ENCODE peak calls at places on chromosomes 13 and 19, in four cellular contexts. One of them, this sample, is unnamed.

GRCh38 chr19:14149509-14149994 is 13.2 kb upstream of the ASF1B start:
- DNase-seq in HCT116: no peak
- DNase-seq in HepG2: no peak
- DNase-seq in K562: no peak
- DNase-seq in this sample: no peak

GRCh38 chr19:52343548-52343947 is 7.5 kb downstream of the ZNF610 start:
- DNase-seq in HCT116: peak
- DNase-seq in HepG2: peak
- DNase-seq in K562: peak
- DNase-seq in this sample: no peak

GRCh38 chr19:3075605-3076431 is 13.5 kb upstream of the TLE5 start:
- DNase-seq in K562: peak
- DNase-seq in HepG2: no peak
- DNase-seq in HCT116: no peak
- DNase-seq in this sample: no peak

GRCh38 chr19:8209111-8209964 is at the start of gene CERS4:
- DNase-seq in HCT116: no peak
- DNase-seq in K562: peak
- DNase-seq in HepG2: peak
- DNase-seq in this sample: no peak

GRCh38 chr13:35923347-35923746 is 207.8 kb downstream of the DCLK1 start:
- DNase-seq in K562: no peak
- DNase-seq in HepG2: no peak
- DNase-seq in HCT116: peak
- DNase-seq in this sample: no peak

GRCh38 chr19:33470686-33471085 is 50.9 kb downstream of the PEPD start:
- DNase-seq in HepG2: no peak
- DNase-seq in HCT116: no peak
- DNase-seq in K562: no peak
- DNase-seq in this sample: no peak

GRCh38 chr13:84951128-84951527 is 848.1 kb downstream of the SLITRK6 start:
- DNase-seq in HCT116: no peak
- DNase-seq in K562: no peak
- DNase-seq in HepG2: no peak
- DNase-seq in this sample: no peak

GRCh38 chr13:99057310-99057975 is 79.6 kb upstream of the DOCK9 start:
- DNase-seq in K562: no peak
- DNase-seq in HCT116: no peak
- DNase-seq in HepG2: no peak
- DNase-seq in this sample: no peak

GRCh38 chr13:53137777-53138176 is 109.2 kb downstream of the OLFM4 start:
- DNase-seq in HCT116: no peak
- DNase-seq in HepG2: no peak
- DNase-seq in K562: no peak
- DNase-seq in this sample: no peak

DNA sequence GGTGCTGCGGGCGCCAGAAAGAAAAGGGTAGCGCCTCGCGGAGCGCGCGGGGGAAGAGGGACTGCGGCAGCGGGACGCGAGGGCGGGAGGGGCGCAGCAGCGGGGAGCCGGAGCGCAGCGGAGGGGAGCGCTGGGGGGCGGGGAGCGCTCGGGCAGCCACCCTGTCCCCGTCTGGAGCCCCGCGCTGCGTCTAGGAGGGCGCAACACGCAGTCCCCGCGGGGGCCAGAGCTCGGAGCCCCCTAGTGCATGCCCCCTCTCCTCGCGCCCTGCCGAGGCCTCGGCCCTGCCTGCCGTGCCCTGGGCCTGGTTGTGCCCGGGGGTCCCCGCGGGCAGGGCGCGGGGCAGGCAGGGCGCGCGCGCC is 37.9 kb downstream of the SOX1 start:
- DNase-seq in HepG2: no peak
- DNase-seq in HCT116: no peak
- DNase-seq in K562: no peak
- DNase-seq in this sample: no peak
- H3K4me3 ChIP-seq in HepG2: no peak
- H3K4me3 ChIP-seq in HCT116: no peak
- H3K4me3 ChIP-seq in K562: no peak
- H3K4me3 ChIP-seq in this sample: no peak

GRCh38 chr13:43046259-43046658 is 22.9 kb downstream of the DNAJC15 start:
- DNase-seq in HCT116: no peak
- DNase-seq in HepG2: no peak
- DNase-seq in K562: no peak
- DNase-seq in this sample: no peak
- TF ChIP-seq TCF7L2 in HCT116: no peak
- TF ChIP-seq TCF7L2 in HepG2: no peak
- TF ChIP-seq TCF7L2 in K562: no peak
- TF ChIP-seq TCF7L2 in this sample: no peak

GRCh38 chr13:114015608-114016295 is 41.9 kb upstream of the C13orf46 start:
- DNase-seq in HepG2: no peak
- DNase-seq in K562: no peak
- DNase-seq in HCT116: no peak
- DNase-seq in this sample: no peak
- TF ChIP-seq POLR2AphosphoS5 in HepG2: no peak
- TF ChIP-seq POLR2AphosphoS5 in K562: no peak
- TF ChIP-seq POLR2AphosphoS5 in HCT116: no peak
- TF ChIP-seq POLR2AphosphoS5 in this sample: no peak

DNA sequence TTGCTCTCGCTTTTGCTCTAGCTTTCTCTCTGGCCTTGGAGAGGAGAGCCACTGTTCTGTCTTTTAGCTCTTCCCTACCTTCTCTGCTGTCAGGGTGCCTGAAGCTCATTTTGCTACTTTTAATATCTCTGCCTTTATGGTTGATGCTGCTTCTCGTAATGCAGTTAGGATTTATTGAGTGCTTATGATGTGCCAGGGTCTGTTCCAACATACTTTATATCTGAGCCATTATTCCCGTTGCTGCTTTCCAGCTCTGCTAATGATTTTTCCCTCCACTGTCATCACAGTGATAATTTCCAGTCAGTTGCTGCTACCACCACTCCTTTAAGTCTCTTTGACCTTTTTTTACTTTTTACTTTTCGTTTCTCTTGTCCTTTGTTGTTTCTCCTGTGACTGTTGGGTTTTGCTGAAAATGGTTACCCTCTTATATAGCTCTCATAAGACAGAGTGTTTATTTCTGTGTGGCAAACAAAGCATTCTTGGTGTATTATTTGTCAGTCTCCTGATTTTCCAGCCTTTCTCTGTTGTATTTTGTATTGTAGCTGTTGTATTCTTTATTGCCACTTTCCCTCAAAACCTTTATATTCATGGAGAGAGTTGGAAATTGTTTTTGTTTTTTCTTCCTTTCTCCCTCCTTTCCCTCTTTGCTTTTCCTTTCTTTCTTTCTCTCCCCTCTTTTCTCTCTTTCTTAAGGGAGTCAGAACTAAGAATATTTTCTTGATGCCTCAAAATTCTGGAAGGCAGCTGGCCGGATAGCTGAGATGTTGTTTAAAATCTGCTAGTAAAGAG is 37.4 kb downstream of the COG6 start:
- DNase-seq in HepG2: no peak
- DNase-seq in HCT116: no peak
- DNase-seq in K562: no peak
- DNase-seq in this sample: no peak
- H3K4me3 ChIP-seq in HepG2: no peak
- H3K4me3 ChIP-seq in HCT116: no peak
- H3K4me3 ChIP-seq in K562: no peak
- H3K4me3 ChIP-seq in this sample: no peak

DNA sequence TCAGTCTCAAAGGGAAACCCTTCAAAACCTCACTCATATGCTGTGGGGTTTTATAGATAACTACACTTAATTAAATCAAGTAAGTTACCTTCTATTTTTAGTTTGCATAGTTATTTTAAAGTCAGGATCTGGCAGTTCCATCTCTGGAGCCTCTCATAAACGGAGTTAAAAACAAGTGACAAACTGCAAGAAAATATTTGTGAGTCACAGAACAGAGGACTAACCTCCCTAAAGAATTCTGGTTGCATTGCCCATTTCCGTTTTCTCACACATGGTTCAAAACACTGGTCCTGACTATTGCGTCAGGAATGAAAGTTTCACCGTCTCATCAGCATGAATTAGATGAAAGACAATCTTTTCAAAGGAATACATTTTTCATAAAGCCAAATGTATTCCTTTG is 10.6 kb downstream of the RXFP2 start:
- DNase-seq in HepG2: no peak
- DNase-seq in K562: no peak
- DNase-seq in HCT116: no peak
- DNase-seq in this sample: no peak
- TF ChIP-seq TCF7L2 in HepG2: no peak
- TF ChIP-seq TCF7L2 in K562: no peak
- TF ChIP-seq TCF7L2 in HCT116: no peak
- TF ChIP-seq TCF7L2 in this sample: no peak

DNA sequence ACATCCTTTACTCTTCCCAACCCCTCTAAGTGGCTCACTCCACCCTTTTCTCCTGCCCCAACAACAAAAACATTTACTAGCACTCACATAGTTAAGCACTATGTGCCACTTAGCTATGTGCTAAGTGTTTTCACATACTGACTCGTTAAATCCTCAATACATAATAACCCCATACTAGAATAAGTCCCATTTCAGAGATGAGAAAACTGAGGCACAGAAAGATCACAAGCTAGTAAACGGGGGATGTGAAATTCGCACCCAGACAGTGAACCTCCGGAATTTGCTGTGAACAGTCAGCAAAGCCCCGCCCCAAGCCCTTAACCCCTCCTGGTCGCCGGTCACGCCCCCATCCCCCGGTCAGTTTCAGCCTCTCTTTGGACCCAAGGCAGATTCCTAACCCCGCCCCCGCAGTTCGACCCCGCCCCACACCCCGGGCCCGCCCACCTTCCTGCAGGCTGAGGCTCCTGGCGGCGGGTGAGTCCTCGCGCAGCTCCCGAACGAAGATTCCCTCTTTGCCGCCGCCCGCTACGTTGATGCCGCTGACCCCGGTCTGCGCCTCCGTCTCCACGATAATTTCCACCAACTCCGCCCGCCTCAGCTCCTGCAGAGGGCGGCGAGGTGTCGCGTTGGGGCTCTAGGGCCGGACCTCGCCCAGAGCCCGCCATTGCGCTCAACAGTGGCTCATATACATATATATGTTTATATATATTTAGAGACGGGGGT is 9.8 kb downstream of the PRX start:
- DNase-seq in HepG2: peak
- DNase-seq in HCT116: peak
- DNase-seq in K562: peak
- DNase-seq in this sample: no peak
- TF ChIP-seq POLR2AphosphoS5 in HepG2: no peak
- TF ChIP-seq POLR2AphosphoS5 in HCT116: peak
- TF ChIP-seq POLR2AphosphoS5 in K562: no peak
- TF ChIP-seq POLR2AphosphoS5 in this sample: peak

GRCh38 chr19:31347356-31347755 is 1.9 kb downstream of the TSHZ3 start:
- DNase-seq in HepG2: no peak
- DNase-seq in HCT116: no peak
- DNase-seq in K562: no peak
- DNase-seq in this sample: no peak
- H3K4me3 ChIP-seq in HepG2: no peak
- H3K4me3 ChIP-seq in HCT116: no peak
- H3K4me3 ChIP-seq in K562: no peak
- H3K4me3 ChIP-seq in this sample: no peak

GRCh38 chr13:44413095-44413494 is 39.5 kb downstream of the SERP2 start:
- DNase-seq in HepG2: no peak
- DNase-seq in HCT116: no peak
- DNase-seq in K562: no peak
- DNase-seq in this sample: no peak
- TF ChIP-seq TCF7L2 in HepG2: no peak
- TF ChIP-seq TCF7L2 in HCT116: no peak
- TF ChIP-seq TCF7L2 in K562: no peak
- TF ChIP-seq TCF7L2 in this sample: no peak

DNA sequence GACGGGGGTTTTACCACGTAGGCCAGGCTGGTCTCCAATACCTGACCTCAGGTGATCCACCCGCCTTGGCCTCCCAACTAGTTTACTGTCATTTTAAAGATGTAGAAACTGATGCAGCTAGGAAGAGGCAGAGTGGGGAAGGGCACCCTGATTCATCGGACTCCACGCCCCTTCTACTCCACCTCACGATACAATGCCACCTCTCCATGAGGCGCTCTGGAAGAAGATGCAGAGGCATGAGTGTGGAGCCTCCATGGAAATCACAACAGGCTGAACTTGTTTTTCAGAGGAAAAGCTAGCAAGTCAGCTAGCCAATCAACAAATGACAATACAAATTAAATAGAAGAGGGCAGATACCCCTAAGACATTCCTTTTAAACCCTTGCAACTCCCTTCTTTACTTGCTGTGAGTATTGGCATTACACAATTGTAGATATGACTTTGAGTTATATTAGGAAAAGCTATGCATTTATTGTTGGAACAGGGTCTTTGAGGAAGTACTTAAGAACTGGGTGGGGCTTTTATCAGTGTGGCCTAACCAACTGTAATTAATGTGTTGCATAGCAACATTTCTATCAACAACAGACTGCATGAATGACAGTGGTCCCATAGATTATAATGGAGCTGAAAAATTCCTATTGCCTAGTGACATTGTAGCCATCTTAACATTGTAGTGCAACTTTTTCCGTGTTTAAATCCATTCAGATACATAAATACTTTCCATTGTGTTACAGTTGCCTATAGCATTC is 17.5 kb downstream of the WDFY2 start:
- DNase-seq in HepG2: no peak
- DNase-seq in K562: peak
- DNase-seq in HCT116: no peak
- DNase-seq in this sample: no peak
- TF ChIP-seq POLR2AphosphoS5 in HepG2: no peak
- TF ChIP-seq POLR2AphosphoS5 in K562: no peak
- TF ChIP-seq POLR2AphosphoS5 in HCT116: no peak
- TF ChIP-seq POLR2AphosphoS5 in this sample: no peak